ENCODE peak calls at places on chromosome 20, in seven cellular contexts. J is MM.1S; G is CD4-positive, CD25-positive, alpha-beta regulatory T cell; B is heart left ventricle; I is cardiac muscle cell; N is CD8-positive, alpha-beta T cell; Y is mucosa of descending colon. V is an unnamed sample.

GRCh38 chr20:43544501-43544900 is 14.3 kb upstream of the SGK2 start:
- DNase-seq in I (no peak), B (no peak), G (no peak), Y (no peak), N (no peak), J (no peak), V (no peak)

GRCh38 chr20:46324960-46325703 is 16.8 kb upstream of the CDH22 start:
- DNase-seq in J (no peak), B (no peak), N (no peak), Y (no peak), I (peak), G (no peak), V (peak)

GRCh38 chr20:43983359-43983758 is 68.7 kb downstream of the TOX2 start:
- DNase-seq in Y (peak), I (no peak), G (no peak), N (no peak), B (no peak), J (peak), V (no peak)

GRCh38 chr20:10672579-10673127 is 1.1 kb downstream of the JAG1 start:
- DNase-seq in N (no peak), Y (peak), G (no peak), I (peak), J (peak), B (peak), V (no peak)

GRCh38 chr20:34112600-34113061 is 588 bp upstream of the EIF2S2 start:
- DNase-seq in I (peak), G (no peak), B (no peak), N (no peak), J (peak), Y (no peak), V (no peak)

GRCh38 chr20:62707981-62708521 is 585 bp upstream of the NTSR1 start:
- DNase-seq in I (no peak), Y (peak), J (no peak), G (no peak), N (no peak), B (peak), V (peak)

GRCh38 chr20:32296874-32297420 is 19.5 kb downstream of the KIF3B start:
- DNase-seq in B (no peak), G (no peak), I (peak), Y (no peak), N (no peak), J (no peak), V (no peak)

GRCh38 chr20:3227511-3227910 is 11.5 kb downstream of the SLC4A11 start:
- DNase-seq in N (no peak), I (no peak), G (no peak), J (no peak), Y (no peak), B (no peak), V (no peak)

GRCh38 chr20:16115891-16116577 is 457.2 kb downstream of the KIF16B start:
- DNase-seq in G (no peak), I (no peak), B (peak), Y (no peak), J (no peak), N (no peak), V (no peak)

GRCh38 chr20:50191566-50192363 is 1.1 kb downstream of the CEBPB start:
- DNase-seq in I (peak), J (peak), N (peak), B (peak), Y (peak), G (peak), V (peak)

GRCh38 chr20:17570347-17571152 is 675 bp downstream of the DSTN start:
- DNase-seq in Y (peak), N (no peak), I (peak), G (peak), B (peak), J (peak), V (no peak)

GRCh38 chr20:49187330-49188100 is 619 bp downstream of the STAU1 start:
- DNase-seq in G (no peak), N (peak), B (peak), J (peak), I (peak), Y (peak), V (no peak)

GRCh38 chr20:62156592-62157386 is 13.2 kb downstream of the SS18L1 start:
- DNase-seq in J (peak), N (peak), I (peak), G (peak), Y (no peak), B (peak), V (peak)

GRCh38 chr20:23624307-23624706 is 13.4 kb downstream of the CST3 start:
- DNase-seq in Y (no peak), B (no peak), G (no peak), I (peak), N (no peak), J (no peak), V (no peak)

GRCh38 chr20:51190783-51191180 is 167.9 kb upstream of the KCNG1 start:
- DNase-seq in I (peak), N (no peak), J (no peak), G (no peak), B (no peak), Y (no peak), V (no peak)

GRCh38 chr20:14556206-14556605 is 218.8 kb upstream of the FLRT3 start:
- DNase-seq in Y (no peak), I (no peak), N (no peak), J (no peak), G (no peak), B (no peak), V (no peak)

GRCh38 chr20:16699287-16699686 is 30.5 kb upstream of the SNRPB2 start:
- DNase-seq in Y (no peak), B (no peak), I (no peak), J (no peak), G (no peak), N (no peak), V (no peak)

GRCh38 chr20:44074252-44075151 is 112.5 kb downstream of the JPH2 start:
- DNase-seq in I (peak), G (no peak), N (no peak), J (no peak), Y (no peak), B (peak), V (no peak)

GRCh38 chr20:31602779-31603441 is 2.2 kb upstream of the ID1 start:
- DNase-seq in Y (no peak), J (peak), G (peak), B (no peak), I (peak), N (peak), V (peak)

GRCh38 chr20:33733654-33734576 is 2.1 kb downstream of the ZNF341 start:
- DNase-seq in J (peak), I (peak), B (no peak), N (no peak), G (no peak), Y (peak), V (no peak)

GRCh38 chr20:38633577-38634093 is 32.0 kb downstream of the ARHGAP40 start:
- DNase-seq in I (peak), G (peak), B (no peak), Y (no peak), J (peak), N (peak), V (peak)

GRCh38 chr20:56989516-56989915 is 276.9 kb downstream of the BMP7 start:
- DNase-seq in J (no peak), G (no peak), N (no peak), I (no peak), Y (no peak), B (no peak), V (no peak)

GRCh38 chr20:56986931-56987720 is 279.3 kb downstream of the BMP7 start:
- DNase-seq in G (no peak), I (peak), B (no peak), Y (no peak), N (no peak), J (no peak), V (no peak)

GRCh38 chr20:56986476-56986875 is 280.0 kb downstream of the BMP7 start:
- DNase-seq in J (no peak), I (no peak), N (no peak), B (no peak), G (no peak), Y (no peak), V (no peak)

GRCh38 chr20:56988446-56988845 is 278.0 kb downstream of the BMP7 start:
- DNase-seq in J (no peak), I (peak), B (no peak), N (no peak), G (no peak), Y (no peak), V (no peak)

GRCh38 chr20:56987992-56988391 is 278.4 kb downstream of the BMP7 start:
- DNase-seq in B (no peak), G (no peak), Y (no peak), J (no peak), I (peak), N (no peak), V (no peak)
- H3K4me3 ChIP-seq in B (no peak), G (no peak), Y (no peak), J (no peak), I (no peak), N (no peak), V (no peak)

GRCh38 chr20:5608104-5608447 is 142.1 kb upstream of the SHLD1 start:
- DNase-seq in G (no peak), Y (no peak), B (no peak), N (peak), J (no peak), I (no peak), V (no peak)
- H3K4me3 ChIP-seq in G (peak), Y (no peak), B (peak), N (peak), J (peak), I (peak), V (no peak)

DNA sequence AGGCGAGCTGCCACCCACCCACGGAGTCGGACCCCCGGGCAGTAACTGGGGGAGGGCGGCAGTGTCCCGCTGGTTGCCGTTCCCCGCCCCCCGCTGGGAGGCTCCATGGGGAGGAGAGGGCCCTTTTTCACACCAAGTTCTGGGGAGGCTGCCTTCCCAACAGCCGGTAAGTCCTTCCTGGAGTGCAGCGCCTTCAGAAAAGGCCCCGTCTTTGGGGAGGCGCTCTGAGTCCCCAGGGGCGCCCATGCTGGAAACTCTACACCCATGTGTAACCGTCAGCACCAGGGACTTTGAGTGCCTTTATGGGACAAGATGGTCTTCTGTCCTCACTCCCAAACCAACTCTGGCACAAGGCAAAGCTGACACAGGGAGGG is 435 bp upstream of the SOX18 start:
- DNase-seq in G (no peak), N (no peak), B (no peak), J (no peak), I (peak), Y (no peak), V (no peak)
- H3K4me3 ChIP-seq in G (no peak), N (no peak), B (peak), J (no peak), I (peak), Y (no peak), V (no peak)

GRCh38 chr20:47361268-47361665 is 4.8 kb upstream of the ZMYND8 start:
- DNase-seq in J (no peak), G (no peak), B (no peak), I (no peak), N (no peak), Y (no peak), V (no peak)
- H3K4me3 ChIP-seq in J (no peak), G (no peak), B (peak), I (no peak), N (no peak), Y (no peak), V (no peak)

DNA sequence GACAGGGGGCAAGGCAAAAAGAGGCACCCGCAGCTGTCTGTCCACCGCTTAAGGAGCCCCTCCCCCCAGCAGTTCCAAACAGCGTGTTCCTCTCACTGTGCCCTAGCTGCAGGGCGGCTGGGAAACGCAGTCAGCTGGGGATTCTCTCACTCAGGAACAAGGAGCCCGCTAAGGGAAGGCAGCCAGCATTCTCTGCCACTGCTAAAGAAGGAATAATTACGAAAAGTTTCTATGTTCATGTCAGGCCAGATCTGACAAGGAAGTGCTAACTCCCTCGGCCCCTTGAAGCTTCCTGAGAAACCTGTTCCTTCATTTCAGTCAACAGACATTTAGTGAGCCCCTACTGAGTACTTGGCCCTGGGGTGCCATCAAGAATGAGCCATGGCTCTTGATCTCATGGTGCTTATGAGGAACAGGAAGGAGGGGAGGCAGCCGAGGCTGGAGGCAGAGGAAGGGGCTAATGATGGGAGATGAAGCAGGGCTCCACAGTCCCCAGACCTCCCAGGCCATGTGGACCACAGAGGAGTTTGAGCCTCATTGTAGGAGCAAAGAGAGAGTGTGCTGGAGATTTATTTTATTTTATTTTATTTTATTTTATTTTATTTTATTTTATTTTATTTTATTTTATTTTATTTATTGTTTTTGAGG is 101.7 kb upstream of the PMEPA1 start:
- DNase-seq in G (no peak), J (no peak), I (no peak), N (no peak), Y (no peak), B (no peak), V (no peak)
- H3K4me3 ChIP-seq in G (no peak), J (no peak), I (no peak), N (no peak), Y (no peak), B (no peak), V (no peak)

DNA sequence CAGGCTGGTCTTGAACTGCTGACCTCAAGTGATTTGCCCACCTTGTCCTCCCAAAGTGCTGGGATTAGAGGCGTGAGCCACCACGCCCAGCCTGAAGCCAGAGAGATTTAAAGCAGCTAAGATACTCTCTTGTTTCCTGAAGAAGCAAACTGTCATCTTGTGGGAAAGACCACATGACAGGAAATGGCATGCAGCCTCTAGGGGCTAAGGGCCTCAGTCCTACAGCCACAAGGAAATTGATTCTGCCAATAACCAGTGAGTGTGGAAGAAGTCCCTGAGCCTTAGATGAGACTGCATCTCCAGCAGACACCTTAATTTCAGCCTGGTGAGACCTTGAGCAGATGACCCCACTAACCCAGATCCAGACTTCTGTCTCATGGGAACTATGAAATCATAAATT is 40.9 kb downstream of the KIZ start:
- DNase-seq in I (no peak), N (no peak), G (no peak), B (no peak), J (no peak), Y (no peak), V (peak)
- H3K4me3 ChIP-seq in I (no peak), N (no peak), G (no peak), B (no peak), J (no peak), Y (no peak), V (no peak)